ENCODE peak calls at places on chromosomes 5 and 9, in eight cellular contexts. V is IMR-90, Z is body of pancreas, F is spleen, D is transverse colon, H is prostate gland, B is suprapubic skin, L is H1. X is an unnamed sample.

GRCh38 chr5:25544652-25545249 is 900.0 kb upstream of the CDH10 start:
- DNase-seq in F (no peak), V (no peak), L (peak; percentile 29), D (no peak), B (no peak), H (no peak), Z (peak; percentile 16), X (no peak)

GRCh38 chr5:172119921-172120688 is 67.9 kb downstream of the STK10 start:
- DNase-seq in D (no peak), Z (no peak), V (no peak), B (peak; percentile 53), H (no peak), L (no peak), F (peak; percentile 76), X (no peak)

GRCh38 chr9:135456436-135457104 is 23.0 kb upstream of the PPP1R26 start:
- DNase-seq in L (no peak), H (no peak), V (no peak), B (no peak), F (no peak), Z (no peak), D (no peak), X (no peak)

GRCh38 chr9:91913096-91913495 is 36.9 kb downstream of the ROR2 start:
- DNase-seq in D (no peak), F (no peak), L (no peak), H (no peak), Z (no peak), V (no peak), B (no peak), X (no peak)

GRCh38 chr5:179533024-179533423 is 17.3 kb upstream of the RUFY1 start:
- DNase-seq in L (no peak), D (no peak), V (no peak), Z (no peak), B (no peak), H (no peak), F (no peak), X (no peak)

GRCh38 chr5:154220625-154221024 is 30.1 kb downstream of the GALNT10 start:
- DNase-seq in D (no peak), Z (peak; percentile 11), B (no peak), H (no peak), L (no peak), F (no peak), V (peak; percentile 86), X (no peak)

GRCh38 chr5:136729901-136730355 is 364.6 kb upstream of the TRPC7 start:
- DNase-seq in H (no peak), Z (no peak), D (no peak), V (peak; percentile 72), L (no peak), B (no peak), F (no peak), X (no peak)

GRCh38 chr9:76927540-76928240 is 21.8 kb upstream of the PRUNE2 start:
- DNase-seq in H (no peak), D (no peak), B (no peak), Z (no peak), F (no peak), L (no peak), V (peak; percentile 31), X (no peak)

GRCh38 chr5:142235050-142235797 is 89.6 kb downstream of the SPRY4 start:
- DNase-seq in Z (no peak), D (no peak), B (no peak), H (no peak), F (no peak), V (no peak), L (peak; percentile 80), X (no peak)

GRCh38 chr9:75186767-75187380 is 98.6 kb downstream of the OSTF1 start:
- DNase-seq in B (no peak), F (no peak), V (peak; percentile 28), H (no peak), D (no peak), L (no peak), Z (no peak), X (no peak)

GRCh38 chr9:19411316-19411715 is 2.5 kb downstream of the ACER2 start:
- DNase-seq in H (no peak), F (no peak), V (peak; percentile 76), L (no peak), B (no peak), D (no peak), Z (peak; percentile 20), X (no peak)

GRCh38 chr5:173615884-173616576 is 420 bp downstream of the BOD1 start:
- DNase-seq in L (no peak), V (peak; percentile 85), H (peak; percentile 73), D (peak; percentile 70), F (peak; percentile 93), B (peak; percentile 78), Z (peak; percentile 80), X (peak; percentile 62)

GRCh38 chr5:54533541-54534179 is 16.1 kb downstream of the SNX18 start:
- DNase-seq in D (no peak), H (peak; percentile 47), L (no peak), B (no peak), Z (peak; percentile 43), V (no peak), F (no peak), X (no peak)

GRCh38 chr5:19630875-19631274 is 357.1 kb downstream of the CDH18 start:
- DNase-seq in H (no peak), L (no peak), Z (no peak), D (no peak), F (no peak), B (no peak), V (no peak), X (no peak)

DNA sequence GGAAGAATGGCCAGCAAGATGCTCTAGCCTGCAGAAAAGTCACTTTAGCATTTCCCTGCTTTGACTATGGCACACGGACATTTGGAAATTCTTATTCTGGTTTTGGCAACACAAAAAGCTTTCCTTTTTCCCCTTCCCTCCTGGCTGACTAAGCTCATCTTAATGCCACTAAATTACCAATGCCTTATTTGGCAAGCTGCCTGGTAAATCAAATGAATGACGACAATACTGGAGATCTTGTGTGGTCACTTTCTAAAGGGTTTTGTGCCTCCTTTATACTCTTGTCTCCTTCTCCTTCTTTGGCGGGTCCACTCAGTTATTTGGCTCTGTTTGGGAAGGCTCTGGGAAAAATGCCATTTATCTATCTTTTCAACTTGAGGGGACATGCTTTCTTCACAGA is 34.9 kb downstream of the SH3GL2 start:
- DNase-seq in F (no peak), B (no peak), Z (no peak), L (no peak), H (no peak), D (no peak), V (peak; percentile 82), X (no peak)
- TF ChIP-seq POLR2A in F (no peak), B (no peak), Z (no peak), L (no peak), H (no peak), D (no peak), V (no peak), X (no peak)

DNA sequence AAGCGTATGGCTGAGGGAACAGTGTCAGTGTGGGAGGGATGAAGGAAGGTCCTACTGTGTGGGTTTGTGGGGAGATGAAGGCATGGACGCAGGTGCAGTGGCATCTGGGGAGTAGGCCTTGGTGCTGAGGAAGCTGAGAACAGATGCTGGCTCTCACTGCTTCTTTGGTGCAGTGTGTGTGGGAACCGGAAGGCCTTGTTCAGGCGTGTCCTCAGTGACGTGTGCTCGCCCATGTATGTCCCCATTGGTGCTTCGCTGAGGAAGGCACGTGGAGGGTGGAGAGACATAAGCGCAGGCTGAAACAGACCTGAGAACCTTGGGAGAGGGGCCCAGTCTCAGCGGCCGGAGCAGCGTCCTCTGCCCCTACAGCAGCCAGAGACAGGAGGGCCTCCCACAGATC is 18.7 kb downstream of the ADAMTS13 start:
- DNase-seq in F (peak; percentile 87), L (no peak), Z (no peak), H (no peak), D (no peak), B (no peak), V (no peak), X (peak; percentile 71)
- TF ChIP-seq POLR2A in F (no peak), L (no peak), Z (no peak), H (no peak), D (no peak), B (no peak), V (no peak), X (no peak)

GRCh38 chr5:78647411-78647818 is 1.2 kb downstream of the LHFPL2 start:
- DNase-seq in Z (peak; percentile 20), D (peak; percentile 59), H (no peak), F (no peak), L (no peak), B (no peak), V (peak; percentile 47), X (peak; percentile 70)
- TF ChIP-seq POLR2A in Z (no peak), D (no peak), H (no peak), F (no peak), L (no peak), B (no peak), V (no peak), X (no peak)

GRCh38 chr9:37119907-37120839 is at the start of gene ZCCHC7:
- DNase-seq in F (peak; percentile 99), L (peak; percentile 80), V (peak; percentile 93), B (peak; percentile 98), D (peak; percentile 98), Z (peak; percentile 97), H (peak; percentile 93), X (peak; percentile 97)
- TF ChIP-seq POLR2A in F (peak; percentile 69), L (peak; percentile 26), V (peak; percentile 86), B (no peak), D (peak; percentile 96), Z (peak; percentile 97), H (peak; percentile 88), X (peak; percentile 85)

GRCh38 chr5:10761842-10762165 is 770 bp upstream of the DAP start:
- DNase-seq in L (no peak), B (no peak), V (peak; percentile 15), D (no peak), F (no peak), Z (peak; percentile 54), H (no peak), X (peak; percentile 38)
- TF ChIP-seq POLR2A in L (no peak), B (no peak), V (no peak), D (no peak), F (no peak), Z (no peak), H (no peak), X (no peak)

X was measured in Peyer's patch.